ENCODE peak calls at places on chromosomes 4 and X, in six cellular contexts. B is HCT116, Y is HepG2, M is GM12878, N is K562, H is H1. P is an unnamed sample.

GRCh38 chr4:40550900-40551546 is 78.6 kb downstream of the RBM47 start:
- DNase-seq in B (peak; percentile 38), Y (peak; percentile 54), M (peak; percentile 76), N (peak; percentile 44), H (no peak), P (no peak)

GRCh38 chr4:100841911-100842310 is 324.1 kb upstream of the EMCN start:
- DNase-seq in B (no peak), Y (no peak), M (no peak), N (no peak), H (no peak), P (no peak)

GRCh38 chr4:158193171-158193749 is 17.0 kb upstream of the TMEM144 start:
- DNase-seq in B (peak; percentile 40), Y (peak; percentile 43), M (no peak), N (peak; percentile 41), H (no peak), P (no peak)

GRCh38 chr4:20253272-20253798 is 1.6 kb downstream of the SLIT2 start:
- DNase-seq in B (no peak), Y (no peak), M (no peak), N (no peak), H (no peak), P (no peak)

GRCh38 chr4:164856396-164856795 is 20.6 kb upstream of the APELA start:
- DNase-seq in B (no peak), Y (no peak), M (no peak), N (no peak), H (no peak), P (no peak)

GRCh38 chr4:109989044-109989443 is 76.4 kb downstream of the EGF start:
- DNase-seq in B (peak; percentile 50), Y (no peak), M (no peak), N (no peak), H (no peak), P (no peak)

GRCh38 chr4:72846280-72847111 is 223.0 kb downstream of the COX18 start:
- DNase-seq in B (no peak), Y (peak; percentile 17), M (no peak), N (peak; percentile 46), H (peak; percentile 50), P (peak; percentile 61)

GRCh38 chr4:86280246-86280645 is 79.6 kb downstream of the MAPK10 start:
- DNase-seq in B (no peak), Y (no peak), M (no peak), N (no peak), H (no peak), P (no peak)

GRCh38 chr4:158821228-158822009 is 52.6 kb downstream of the FNIP2 start:
- DNase-seq in B (no peak), Y (no peak), M (no peak), N (no peak), H (no peak), P (no peak)

GRCh38 chr4:173415885-173416658 is 17.2 kb upstream of the SCRG1 start:
- DNase-seq in B (no peak), Y (no peak), M (no peak), N (no peak), H (no peak), P (no peak)

GRCh38 chr4:40622913-40623312 is 6.8 kb downstream of the RBM47 start:
- DNase-seq in B (no peak), Y (no peak), M (peak; percentile 81), N (no peak), H (no peak), P (no peak)

GRCh38 chr4:186037692-186038658 is 31.0 kb upstream of the TLR3 start:
- DNase-seq in B (peak; percentile 79), Y (peak; percentile 59), M (peak; percentile 36), N (peak; percentile 53), H (no peak), P (peak; percentile 70)

GRCh38 chr4:126405369-126405982 is 1090.7 kb downstream of the FAT4 start:
- DNase-seq in B (no peak), Y (peak; percentile 6), M (no peak), N (no peak), H (no peak), P (peak; percentile 2)

GRCh38 chrX:141669689-141670088 is 28.9 kb downstream of the SPANXD start:
- DNase-seq in B (no peak), Y (no peak), M (no peak), N (no peak), H (no peak), P (no peak)

GRCh38 chr4:113356452-113356851 is 307.0 kb downstream of the ANK2 start:
- DNase-seq in B (no peak), Y (no peak), M (no peak), N (no peak), H (no peak), P (no peak)

GRCh38 chrX:120015145-120016067 is 62.1 kb downstream of the RHOXF2B start:
- DNase-seq in B (no peak), Y (no peak), M (no peak), N (no peak), H (no peak), P (no peak)
- H3K4me3 ChIP-seq in B (no peak overlapping the region), Y (no peak overlapping the region), M (no peak overlapping the region), N (no peak overlapping the region), H (peak overlapping the region; percentile 21), P (peak overlapping the region; percentile 56)

GRCh38 chr4:151358266-151358665 is 32.9 kb upstream of the SH3D19 start:
- DNase-seq in B (no peak), Y (no peak), M (no peak), N (no peak), H (no peak), P (no peak)
- TF ChIP-seq ZNF274 in B (no peak), Y (no peak), M (no peak), N (no peak), H (no peak), P (no peak)

GRCh38 chr4:111685205-111685604 is 460.0 kb upstream of the FAM241A start:
- DNase-seq in B (no peak), Y (no peak), M (no peak), N (no peak), H (no peak), P (no peak)
- H3K36me3 ChIP-seq in B (no peaks in the 10 kb centered on the region), Y (no peaks in the 10 kb centered on the region), M (no peaks in the 10 kb centered on the region), N (no peaks in the 10 kb centered on the region), H (no peaks in the 10 kb centered on the region), P (no peaks in the 10 kb centered on the region)

GRCh38 chrX:140091276-140091886 is 126.1 kb upstream of the CXorf66 start:
- DNase-seq in B (no peak), Y (no peak), M (no peak), N (peak; percentile 37), H (no peak), P (no peak)

GRCh38 chrX:140090800-140091275 is 125.5 kb upstream of the CXorf66 start:
- DNase-seq in B (no peak), Y (no peak), M (no peak), N (no peak), H (no peak), P (no peak)

GRCh38 chrX:140087865-140088264 is 122.5 kb upstream of the CXorf66 start:
- DNase-seq in B (no peak), Y (no peak), M (no peak), N (no peak), H (no peak), P (no peak)

GRCh38 chrX:140088438-140088837 is 123.1 kb upstream of the CXorf66 start:
- DNase-seq in B (no peak), Y (no peak), M (no peak), N (no peak), H (no peak), P (no peak)

DNA sequence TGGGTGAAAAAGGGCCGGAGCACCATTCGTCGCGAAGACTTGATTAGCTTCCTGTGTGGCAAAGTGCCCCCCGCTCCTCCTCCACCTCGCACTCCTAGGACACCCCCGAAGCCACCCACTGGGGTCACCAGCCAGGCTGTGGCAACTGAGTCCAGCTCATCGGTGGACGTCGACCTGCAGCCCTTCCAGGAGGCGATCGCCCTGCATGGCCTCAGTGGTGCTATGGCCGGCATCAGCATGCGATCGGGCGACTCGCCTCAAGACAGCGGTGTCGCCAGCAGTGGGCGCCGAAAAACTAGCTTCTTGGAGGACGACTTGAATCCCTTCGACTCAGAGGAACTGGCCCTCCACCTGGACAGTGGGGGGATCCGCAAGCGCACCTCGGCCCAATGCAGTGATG is 126.8 kb upstream of the CXorf66 start:
- DNase-seq in B (no peak), Y (no peak), M (no peak), N (no peak), H (no peak), P (no peak)
- H3K4me3 ChIP-seq in B (no peak overlapping the region), Y (no peak overlapping the region), M (no peak overlapping the region), N (no peak overlapping the region), H (no peak overlapping the region), P (peak overlapping the region; percentile 42)

GRCh38 chr4:89021678-89022077 is 35.3 kb downstream of the FAM13A start:
- DNase-seq in B (no peak), Y (no peak), M (no peak), N (peak; percentile 21), H (no peak), P (no peak)

GRCh38 chr4:89022426-89023128 is 34.4 kb downstream of the FAM13A start:
- DNase-seq in B (no peak), Y (no peak), M (no peak), N (no peak), H (no peak), P (no peak)

GRCh38 chr4:89024051-89024675 is 32.8 kb downstream of the FAM13A start:
- DNase-seq in B (peak; percentile 65), Y (peak; percentile 77), M (peak; percentile 47), N (peak; percentile 52), H (no peak), P (peak; percentile 22)

GRCh38 chr4:89021062-89021461 is 35.9 kb downstream of the FAM13A start:
- DNase-seq in B (no peak), Y (no peak), M (no peak), N (no peak), H (no peak), P (no peak)

DNA sequence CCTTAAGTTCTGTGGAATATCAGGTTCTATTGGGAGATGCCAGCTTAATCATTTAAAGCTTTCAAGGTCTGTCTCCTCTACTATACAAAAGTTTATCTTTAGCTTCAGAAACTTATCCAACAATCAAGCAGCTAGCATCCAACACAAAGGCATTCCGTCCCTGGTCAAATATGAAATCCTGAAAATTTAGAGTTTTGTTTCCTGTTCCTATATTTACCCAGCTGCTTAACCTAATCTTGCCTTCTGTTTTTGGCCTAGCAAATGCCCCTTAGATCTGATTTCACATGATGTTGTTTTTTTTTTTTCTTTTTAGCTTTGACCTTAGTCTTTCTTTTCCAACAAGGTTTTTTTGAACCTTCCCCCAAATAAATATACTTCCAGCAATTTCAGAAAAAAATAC is 33.8 kb downstream of the FAM13A start:
- DNase-seq in B (no peak), Y (no peak), M (no peak), N (no peak), H (no peak), P (no peak)
- TF ChIP-seq ZNF274 in B (no peak), Y (no peak), M (no peak), N (no peak), H (no peak), P (no peak)

DNA sequence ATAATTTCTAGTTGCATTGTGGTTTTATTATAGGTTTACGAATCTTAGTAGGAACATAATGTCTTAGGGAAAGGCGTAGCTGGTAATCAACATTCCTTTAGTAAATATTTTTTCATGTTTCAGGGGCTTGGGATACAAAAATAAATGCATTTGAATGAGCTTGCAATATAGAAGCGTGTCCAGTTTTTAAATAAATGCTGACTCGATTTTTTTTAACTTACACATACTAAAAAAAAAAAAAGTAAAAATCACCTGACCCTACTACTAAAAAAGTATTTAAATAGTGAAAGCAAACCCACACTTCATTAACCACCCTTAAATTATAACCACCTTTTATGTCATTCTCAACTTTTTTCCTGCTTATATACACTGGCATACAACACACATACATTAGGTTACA is 29.6 kb downstream of the SMARCAD1 start:
- DNase-seq in B (no peak), Y (no peak), M (no peak), N (no peak), H (no peak), P (no peak)
- H3K36me3 ChIP-seq in B (peaks cover 18% of the 10 kb centered on the region), Y (peaks cover 9% of the 10 kb centered on the region), M (peaks cover 20% of the 10 kb centered on the region), N (peaks cover 88% of the 10 kb centered on the region), H (no peaks in the 10 kb centered on the region), P (peaks cover 62% of the 10 kb centered on the region)

P was measured in NT2/D1.